ENCODE peak calls at places on chromosomes 12 and 14, in five cellular contexts. M is uterus, I is body of pancreas, N is astrocyte of the spinal cord, J is tibial artery. H is an unnamed sample.

GRCh38 chr14:85071447-85071846 is 458.5 kb upstream of the FLRT2 start:
- DNase-seq in M (no peak), I (no peak), N (no peak), J (no peak), H (no peak)

GRCh38 chr12:53994268-53994690 is 5.7 kb upstream of the HOXC9 start:
- DNase-seq in M (no peak), I (peak; percentile 41), N (no peak), J (no peak), H (no peak)

GRCh38 chr14:57352771-57353170 is 37.6 kb upstream of the NAA30 start:
- DNase-seq in M (no peak), I (no peak), N (no peak), J (no peak), H (no peak)

GRCh38 chr12:5200276-5201087 is 156.8 kb downstream of the KCNA5 start:
- DNase-seq in M (peak; percentile 16), I (peak; percentile 63), N (no peak), J (no peak), H (peak; percentile 65)

GRCh38 chr12:13104403-13104802 is 936 bp upstream of the GSG1 start:
- DNase-seq in M (no peak), I (no peak), N (no peak), J (no peak), H (no peak)

GRCh38 chr14:57408037-57408436 is 17.7 kb downstream of the NAA30 start:
- DNase-seq in M (no peak), I (no peak), N (no peak), J (no peak), H (no peak)

GRCh38 chr14:59629384-59630158 is 53.0 kb upstream of the CCDC175 start:
- DNase-seq in M (no peak), I (no peak), N (no peak), J (no peak), H (no peak)

GRCh38 chr12:117489671-117490070 is 128.2 kb upstream of the NOS1 start:
- DNase-seq in M (no peak), I (no peak), N (peak; percentile 1), J (no peak), H (no peak)

GRCh38 chr12:63036216-63036973 is 101.4 kb upstream of the PPM1H start:
- DNase-seq in M (no peak), I (no peak), N (no peak), J (no peak), H (no peak)

GRCh38 chr14:96762650-96763049 is 34.5 kb upstream of the VRK1 start:
- DNase-seq in M (no peak), I (peak; percentile 9), N (peak; percentile 47), J (no peak), H (no peak)

GRCh38 chr12:104132351-104132956 is 5.6 kb downstream of the NFYB start:
- DNase-seq in M (no peak), I (no peak), N (no peak), J (no peak), H (peak; percentile 50)

GRCh38 chr12:105920161-105920684 is 218.5 kb downstream of the NUAK1 start:
- DNase-seq in M (peak; percentile 82), I (no peak), N (peak; percentile 18), J (no peak), H (peak; percentile 50)

GRCh38 chr14:103562135-103562384 is 397 bp downstream of the BAG5 start:
- DNase-seq in M (peak; percentile 36), I (no peak), N (no peak), J (peak; percentile 77), H (peak; percentile 57)

GRCh38 chr14:100541621-100542560 is 45.3 kb downstream of the BEGAIN start:
- DNase-seq in M (no peak), I (peak; percentile 85), N (no peak), J (no peak), H (no peak)

GRCh38 chr14:26444745-26445144 is 153.1 kb downstream of the NOVA1 start:
- DNase-seq in M (no peak), I (no peak), N (peak; percentile 21), J (no peak), H (no peak)

GRCh38 chr14:53038629-53039028 is 87.8 kb upstream of the FERMT2 start:
- DNase-seq in M (no peak), I (no peak), N (no peak), J (no peak), H (no peak)

GRCh38 chr12:88998421-88998820 is 353.9 kb downstream of the DUSP6 start:
- DNase-seq in M (no peak), I (no peak), N (no peak), J (no peak), H (no peak)

GRCh38 chr12:128164533-128164932 is 102.4 kb upstream of the TMEM132C start:
- DNase-seq in M (no peak), I (no peak), N (no peak), J (no peak), H (no peak)

GRCh38 chr14:61598980-61599379 is 96.3 kb upstream of the HIF1A start:
- DNase-seq in M (no peak), I (no peak), N (no peak), J (no peak), H (no peak)

GRCh38 chr12:24561411-24561871 is 387.5 kb downstream of the BCAT1 start:
- DNase-seq in M (no peak), I (no peak), N (peak; percentile 49), J (no peak), H (no peak)

GRCh38 chr12:105253882-105254513 is 18.0 kb upstream of the APPL2 start:
- DNase-seq in M (no peak), I (no peak), N (peak; percentile 68), J (no peak), H (no peak)

GRCh38 chr12:96248532-96248931 is 54.4 kb downstream of the ELK3 start:
- DNase-seq in M (no peak), I (no peak), N (no peak), J (no peak), H (no peak)

GRCh38 chr12:106831699-106832098 is 57.2 kb downstream of the RIC8B start:
- DNase-seq in M (no peak), I (no peak), N (no peak), J (no peak), H (no peak)

GRCh38 chr12:131017477-131017991 is 63.8 kb downstream of the ADGRD1 start:
- DNase-seq in M (no peak), I (no peak), N (no peak), J (no peak), H (no peak)

GRCh38 chr14:75522224-75522764 is at the start of gene BATF:
- DNase-seq in M (no peak), I (no peak), N (no peak), J (no peak), H (no peak)

GRCh38 chr12:9273276-9273675 is 65.1 kb upstream of the PZP start:
- DNase-seq in M (no peak), I (no peak), N (peak; percentile 17), J (no peak), H (no peak)

GRCh38 chr12:110234197-110235154 is 46.6 kb upstream of the ATP2A2 start:
- DNase-seq in M (no peak), I (no peak), N (no peak), J (no peak), H (no peak)

GRCh38 chr12:55659486-55660385 is 23.0 kb downstream of the OR10P1 start:
- DNase-seq in M (peak; percentile 22), I (peak; percentile 24), N (no peak), J (no peak), H (peak; percentile 66)

GRCh38 chr12:125403145-125403789 is 338.0 kb downstream of the AACS start:
- DNase-seq in M (no peak), I (no peak), N (peak; percentile 18), J (no peak), H (no peak)

GRCh38 chr14:99645545-99646505 is 896 bp downstream of the HHIPL1 start:
- DNase-seq in M (no peak), I (no peak), N (no peak), J (no peak), H (no peak)

GRCh38 chr14:101069666-101070362 is 166.3 kb upstream of the RTL1 start:
- DNase-seq in M (peak; percentile 9), I (no peak), N (no peak), J (peak; percentile 43), H (no peak)

GRCh38 chr12:5783274-5783920 is 161.7 kb downstream of the ANO2 start:
- DNase-seq in M (no peak), I (no peak), N (no peak), J (no peak), H (no peak)

DNA sequence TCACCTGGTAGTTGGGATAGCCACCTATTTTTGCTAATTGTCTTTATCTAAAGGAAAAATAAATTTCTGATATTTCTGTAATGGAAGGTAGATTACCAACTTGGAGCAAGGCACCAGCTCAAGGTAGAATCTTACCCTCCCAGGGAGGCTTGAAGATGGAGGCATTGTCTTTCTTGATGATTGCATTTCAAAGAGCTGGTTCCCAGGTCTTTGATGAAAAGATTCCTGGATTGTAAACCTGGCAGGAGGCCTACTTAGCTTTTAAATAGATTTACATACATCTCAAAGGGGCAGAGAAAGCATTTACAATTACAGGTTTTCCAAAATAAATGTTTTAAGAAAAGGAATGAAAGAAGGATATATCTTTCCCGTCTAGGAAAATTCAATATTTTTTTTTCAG is 729.2 kb downstream of the LRFN5 start:
- DNase-seq in M (no peak), I (no peak), N (no peak), J (no peak), H (no peak)
- H3K4me3 ChIP-seq in M (no peak overlapping the region), I (no peak overlapping the region), N (no peak overlapping the region), J (no peak overlapping the region), H (no peak overlapping the region)

DNA sequence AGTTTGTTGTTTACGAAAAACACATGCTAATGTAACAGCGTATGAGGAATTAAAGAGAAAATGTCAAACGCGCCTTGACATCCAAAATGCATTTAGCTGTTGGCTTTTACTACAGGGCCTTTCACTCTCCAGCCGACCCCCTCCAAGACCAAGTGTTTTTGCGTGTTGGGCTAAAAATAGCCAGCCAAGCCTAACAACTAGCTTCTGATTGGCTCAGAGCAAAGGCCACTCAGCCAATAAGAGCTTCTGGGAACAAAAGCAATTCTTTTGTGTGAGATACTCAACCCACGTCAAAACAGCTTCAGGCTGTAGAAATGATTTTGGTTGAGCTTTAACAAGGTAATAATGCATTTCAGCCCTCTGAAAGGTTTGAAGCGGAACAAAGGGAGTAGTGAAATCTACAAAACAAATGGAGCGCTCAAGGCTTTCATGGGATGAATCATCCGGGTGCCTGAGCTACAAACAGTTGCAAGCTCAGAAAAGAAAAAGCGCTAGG is 198.7 kb upstream of the DCN start:
- DNase-seq in M (peak; percentile 76), I (peak; percentile 54), N (peak; percentile 91), J (no peak), H (peak; percentile 13)
- H3K4me3 ChIP-seq in M (peak overlapping the region; percentile 43), I (no peak overlapping the region), N (peak overlapping the region; percentile 54), J (peak overlapping the region; percentile 45), H (peak overlapping the region; percentile 58)

GRCh38 chr12:85626782-85627171 is 209.4 kb downstream of the RASSF9 start:
- DNase-seq in M (no peak), I (no peak), N (no peak), J (no peak), H (no peak)
- H3K4me3 ChIP-seq in M (no peak overlapping the region), I (no peak overlapping the region), N (no peak overlapping the region), J (no peak overlapping the region), H (no peak overlapping the region)

DNA sequence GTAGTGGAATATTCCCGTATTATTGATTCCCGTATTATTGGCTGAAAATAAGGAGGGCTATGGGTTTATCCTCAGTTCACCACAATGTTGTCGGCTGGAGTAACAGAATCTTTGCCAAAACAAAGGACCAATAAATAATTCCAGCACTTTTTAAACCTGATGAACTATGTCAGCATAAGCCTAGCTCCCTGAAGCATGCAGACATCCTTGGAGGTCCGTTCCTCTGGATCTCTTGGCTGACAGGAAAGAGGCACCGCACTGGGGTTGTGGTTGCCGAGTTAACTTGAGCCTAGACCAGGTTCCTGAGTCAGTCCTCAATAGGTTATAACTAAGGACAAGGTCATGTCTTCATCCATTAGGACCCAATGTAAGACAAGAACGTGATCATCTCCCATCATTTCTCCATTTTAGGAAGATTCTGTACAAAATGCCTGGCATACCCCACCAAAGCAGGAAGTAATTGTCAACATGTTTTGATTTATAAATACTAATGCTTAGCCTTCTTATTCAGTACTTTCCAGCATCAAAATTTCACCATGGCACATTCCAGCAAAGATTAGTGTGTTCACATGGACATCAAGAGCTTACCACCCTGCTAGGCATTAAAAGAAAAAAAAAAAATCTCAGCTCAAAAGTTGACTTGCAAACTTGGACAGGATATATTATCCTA is 36.5 kb downstream of the NID2 start:
- DNase-seq in M (no peak), I (no peak), N (no peak), J (no peak), H (no peak)
- H3K4me3 ChIP-seq in M (no peak overlapping the region), I (no peak overlapping the region), N (no peak overlapping the region), J (no peak overlapping the region), H (no peak overlapping the region)

H was measured in heart right ventricle.